ENCODE peak calls at places on chromosome 13, in six cellular contexts. G is neural progenitor cell, P is GM12892, O is H9, A is NCI-H1105 treated with DMSO at 0.1 percent for 48 hours, Y is MV-4-11. R is an unnamed sample.

GRCh38 chr13:30408319-30409101 is 13.8 kb upstream of the UBE2L5 start:
- DNase-seq in G (peak), P (peak), O (peak), A (no peak), Y (peak), R (no peak)

GRCh38 chr13:105703843-105704242 is 831.6 kb downstream of the EFNB2 start:
- DNase-seq in G (no peak), P (no peak), O (no peak), A (no peak), Y (no peak), R (no peak)

GRCh38 chr13:101751488-101751887 is 299.0 kb downstream of the ITGBL1 start:
- DNase-seq in G (no peak), P (no peak), O (no peak), A (peak), Y (peak), R (peak)

GRCh38 chr13:53439439-53440225 is 411.0 kb downstream of the OLFM4 start:
- DNase-seq in G (no peak), P (no peak), O (no peak), A (no peak), Y (no peak), R (no peak)

GRCh38 chr13:24784319-24784718 is 20.4 kb downstream of the RNF17 start:
- DNase-seq in G (no peak), P (no peak), O (no peak), A (no peak), Y (no peak), R (no peak)

GRCh38 chr13:44768233-44768632 is 192.1 kb upstream of the TSC22D1 start:
- DNase-seq in G (no peak), P (no peak), O (no peak), A (no peak), Y (no peak), R (no peak)

GRCh38 chr13:100298691-100299090 is 209.8 kb downstream of the PCCA start:
- DNase-seq in G (no peak), P (no peak), O (no peak), A (no peak), Y (no peak), R (no peak)

GRCh38 chr13:107301724-107302374 is 733.9 kb upstream of the ARGLU1 start:
- DNase-seq in G (peak), P (no peak), O (peak), A (peak), Y (no peak), R (no peak)

GRCh38 chr13:39897636-39898035 is 242.2 kb downstream of the COG6 start:
- DNase-seq in G (no peak), P (no peak), O (no peak), A (no peak), Y (no peak), R (no peak)

GRCh38 chr13:67147257-67148218 is 82.6 kb downstream of the PCDH9 start:
- DNase-seq in G (peak), P (no peak), O (no peak), A (no peak), Y (no peak), R (no peak)

GRCh38 chr13:94481966-94482365 is 2.5 kb upstream of the DCT start:
- DNase-seq in G (no peak), P (no peak), O (no peak), A (no peak), Y (peak), R (no peak)

GRCh38 chr13:108828053-108828806 is 198.8 kb downstream of the MYO16 start:
- DNase-seq in G (no peak), P (no peak), O (no peak), A (no peak), Y (no peak), R (no peak)

GRCh38 chr13:112645327-112645914 is 44.4 kb upstream of the ATP11A start:
- DNase-seq in G (no peak), P (no peak), O (no peak), A (no peak), Y (no peak), R (no peak)

GRCh38 chr13:43494206-43494605 is 292.6 kb downstream of the ENOX1 start:
- DNase-seq in G (no peak), P (no peak), O (no peak), A (no peak), Y (no peak), R (no peak)

GRCh38 chr13:91357613-91358383 is 10.3 kb downstream of the MIR17HG start:
- DNase-seq in G (no peak), P (no peak), O (no peak), A (no peak), Y (no peak), R (no peak)

GRCh38 chr13:113972451-113973217 is 1.2 kb downstream of the C13orf46 start:
- DNase-seq in G (no peak), P (no peak), O (no peak), A (no peak), Y (no peak), R (no peak)